ENCODE peak calls at places on chromosomes 13 and 19, in six cellular contexts. M is testis; V is brain microvascular endothelial cell; B is ovary; O is activated naive CD4-positive, alpha-beta T cell treated with anti-CD3 and anti-CD28 coated beads, Interleukin-2, amount 50 U/mL, for 72 hours; H is left ventricle myocardium inferior. K is an unnamed sample.

GRCh38 chr13:94228781-94229180 is 250.7 kb downstream of the DCT start:
- DNase-seq in M (no peak), B (no peak), O (no peak), V (no peak), H (no peak), K (no peak)

GRCh38 chr19:34220472-34221063 is 33.8 kb upstream of the GARRE1 start:
- DNase-seq in M (peak; percentile 87), B (peak; percentile 45), O (no peak), V (peak; percentile 59), H (no peak), K (peak; percentile 71)

GRCh38 chr13:28320884-28321574 is 173.9 kb downstream of the FLT1 start:
- DNase-seq in M (no peak), O (no peak), B (no peak), V (no peak), H (no peak), K (no peak)

GRCh38 chr13:74767031-74767430 is 632.8 kb upstream of the KLF12 start:
- DNase-seq in V (peak; percentile 72), B (no peak), O (no peak), M (no peak), H (no peak), K (peak; percentile 36)

GRCh38 chr13:113874177-113874576 is 10.3 kb upstream of the GAS6 start:
- DNase-seq in B (no peak), V (no peak), H (no peak), M (no peak), O (no peak), K (peak; percentile 42)

GRCh38 chr19:30070198-30070969 is 128.3 kb downstream of the URI1 start:
- DNase-seq in B (no peak), H (no peak), M (no peak), V (no peak), O (peak; percentile 40), K (no peak)

GRCh38 chr19:17450264-17451075 is 2.0 kb upstream of the TMEM221 start:
- DNase-seq in B (no peak), O (no peak), M (no peak), H (no peak), V (no peak), K (no peak)

GRCh38 chr13:42553098-42554046 is 20.6 kb upstream of the TNFSF11 start:
- DNase-seq in H (no peak), B (no peak), O (no peak), M (no peak), V (peak; percentile 87), K (no peak)

GRCh38 chr19:46902402-46902766 is 41.6 kb downstream of the ARHGAP35 start:
- DNase-seq in M (no peak), O (no peak), H (no peak), B (no peak), V (no peak), K (no peak)

GRCh38 chr13:99421758-99422555 is 79.3 kb upstream of the TM9SF2 start:
- DNase-seq in V (no peak), H (no peak), O (no peak), B (no peak), M (peak; percentile 9), K (no peak)

GRCh38 chr19:33064117-33064777 is 441 bp downstream of the RHPN2 start:
- DNase-seq in M (no peak), V (no peak), O (no peak), B (no peak), H (no peak), K (peak; percentile 72)

GRCh38 chr19:55579766-55580621 is 654 bp downstream of the ZNF579 start:
- DNase-seq in V (no peak), M (no peak), B (no peak), O (no peak), H (no peak), K (peak; percentile 32)

GRCh38 chr13:65236841-65237418 is 1993.2 kb downstream of the PCDH9 start:
- DNase-seq in V (no peak), O (no peak), B (no peak), M (no peak), H (no peak), K (no peak)

GRCh38 chr13:38090913-38091312 is 221.3 kb upstream of the TRPC4 start:
- DNase-seq in M (no peak), H (no peak), O (no peak), B (no peak), V (no peak), K (no peak)

GRCh38 chr13:97974773-97975172 is 21.3 kb downstream of the IPO5 start:
- DNase-seq in O (no peak), H (no peak), M (no peak), B (no peak), V (no peak), K (no peak)

GRCh38 chr19:17282488-17283256 is 971 bp downstream of the ANKLE1 start:
- DNase-seq in O (peak; percentile 84), V (peak; percentile 61), H (peak; percentile 81), B (peak; percentile 75), M (peak; percentile 91), K (peak; percentile 93)

GRCh38 chr19:41532526-41532925 is 43.4 kb upstream of the CEACAM21 start:
- DNase-seq in H (no peak), B (no peak), V (no peak), M (no peak), O (no peak), K (no peak)

GRCh38 chr19:13396256-13397080 is 109.8 kb downstream of the CACNA1A start:
- DNase-seq in H (peak; percentile 20), V (peak; percentile 41), M (peak; percentile 63), B (no peak), O (no peak), K (peak; percentile 63)

GRCh38 chr13:86185636-86186035 is 386.4 kb upstream of the SLITRK6 start:
- DNase-seq in M (no peak), V (no peak), O (no peak), H (no peak), B (no peak), K (no peak)

GRCh38 chr19:475360-475759 is 14.5 kb upstream of the SHC2 start:
- DNase-seq in M (no peak), H (no peak), V (no peak), O (no peak), B (no peak), K (no peak)

GRCh38 chr19:16920816-16921529 is 32.2 kb downstream of the F2RL3 start:
- DNase-seq in H (no peak), M (no peak), V (peak; percentile 92), O (no peak), B (no peak), K (peak; percentile 51)

GRCh38 chr13:114025432-114026127 is 51.7 kb upstream of the C13orf46 start:
- DNase-seq in H (no peak), O (no peak), B (peak; percentile 71), V (peak; percentile 61), M (peak; percentile 46), K (peak; percentile 28)

GRCh38 chr13:89227356-89227755 is 1556.2 kb downstream of the SLITRK5 start:
- DNase-seq in H (no peak), O (no peak), B (no peak), M (no peak), V (no peak), K (no peak)

GRCh38 chr19:3507371-3508120 is 1.4 kb downstream of the FZR1 start:
- DNase-seq in O (no peak), M (peak; percentile 21), V (no peak), H (no peak), B (no peak), K (no peak)

K was measured in right cardiac atrium.